ENCODE peak calls at places on chromosomes 3 and 15, in eight cellular contexts. One of them, this sample, is unnamed.

GRCh38 chr15:29613951-29614382 is 208.3 kb downstream of the TJP1 start:
- DNase-seq in neuronal stem cell: no peak
- DNase-seq in fibroblast of pulmonary artery: peak; percentile 44
- DNase-seq in kidney epithelial cell: no peak
- DNase-seq in fibroblast of lung: no peak
- DNase-seq in transverse colon: no peak
- DNase-seq in coronary artery: no peak
- DNase-seq in mesenchymal stem cell: no peak
- DNase-seq in this sample: no peak

GRCh38 chr15:101105059-101105851 is 146.6 kb downstream of the CHSY1 start:
- DNase-seq in kidney epithelial cell: no peak
- DNase-seq in mesenchymal stem cell: peak; percentile 62
- DNase-seq in fibroblast of lung: no peak
- DNase-seq in transverse colon: no peak
- DNase-seq in neuronal stem cell: no peak
- DNase-seq in fibroblast of pulmonary artery: no peak
- DNase-seq in coronary artery: no peak
- DNase-seq in this sample: no peak

GRCh38 chr3:56917740-56918568 is 116.2 kb upstream of the ARHGEF3 start:
- DNase-seq in transverse colon: peak; percentile 39
- DNase-seq in fibroblast of pulmonary artery: no peak
- DNase-seq in mesenchymal stem cell: no peak
- DNase-seq in fibroblast of lung: no peak
- DNase-seq in coronary artery: no peak
- DNase-seq in neuronal stem cell: no peak
- DNase-seq in kidney epithelial cell: no peak
- DNase-seq in this sample: no peak

GRCh38 chr3:143103633-143104032 is 15.9 kb upstream of the CHST2 start:
- DNase-seq in kidney epithelial cell: no peak
- DNase-seq in transverse colon: no peak
- DNase-seq in mesenchymal stem cell: no peak
- DNase-seq in fibroblast of lung: no peak
- DNase-seq in coronary artery: no peak
- DNase-seq in fibroblast of pulmonary artery: no peak
- DNase-seq in neuronal stem cell: no peak
- DNase-seq in this sample: no peak

GRCh38 chr3:186361612-186362408 is at the start of gene DGKG:
- DNase-seq in mesenchymal stem cell: no peak
- DNase-seq in transverse colon: peak; percentile 49
- DNase-seq in kidney epithelial cell: no peak
- DNase-seq in fibroblast of pulmonary artery: no peak
- DNase-seq in neuronal stem cell: peak; percentile 33
- DNase-seq in fibroblast of lung: no peak
- DNase-seq in coronary artery: peak; percentile 81
- DNase-seq in this sample: no peak

GRCh38 chr15:40852529-40852928 is 8.7 kb downstream of the SPINT1 start:
- DNase-seq in coronary artery: no peak
- DNase-seq in kidney epithelial cell: no peak
- DNase-seq in mesenchymal stem cell: no peak
- DNase-seq in fibroblast of pulmonary artery: no peak
- DNase-seq in transverse colon: peak; percentile 73
- DNase-seq in fibroblast of lung: no peak
- DNase-seq in neuronal stem cell: no peak
- DNase-seq in this sample: no peak

GRCh38 chr15:76340802-76341365 is 4.3 kb downstream of the ISL2 start:
- DNase-seq in fibroblast of lung: no peak
- DNase-seq in kidney epithelial cell: no peak
- DNase-seq in coronary artery: no peak
- DNase-seq in neuronal stem cell: no peak
- DNase-seq in fibroblast of pulmonary artery: no peak
- DNase-seq in mesenchymal stem cell: no peak
- DNase-seq in transverse colon: peak; percentile 62
- DNase-seq in this sample: no peak

GRCh38 chr3:42680256-42680655 is 5.1 kb upstream of the KLHL40 start:
- DNase-seq in coronary artery: no peak
- DNase-seq in neuronal stem cell: no peak
- DNase-seq in kidney epithelial cell: no peak
- DNase-seq in mesenchymal stem cell: no peak
- DNase-seq in transverse colon: no peak
- DNase-seq in fibroblast of lung: peak; percentile 31
- DNase-seq in fibroblast of pulmonary artery: no peak
- DNase-seq in this sample: no peak

GRCh38 chr15:80942746-80943565 is 46.7 kb downstream of the MESD start:
- DNase-seq in transverse colon: no peak
- DNase-seq in fibroblast of lung: no peak
- DNase-seq in mesenchymal stem cell: no peak
- DNase-seq in coronary artery: peak; percentile 56
- DNase-seq in fibroblast of pulmonary artery: no peak
- DNase-seq in neuronal stem cell: no peak
- DNase-seq in kidney epithelial cell: no peak
- DNase-seq in this sample: no peak

GRCh38 chr15:98873441-98874218 is 134.0 kb downstream of the PGPEP1L start:
- DNase-seq in coronary artery: no peak
- DNase-seq in mesenchymal stem cell: peak; percentile 84
- DNase-seq in kidney epithelial cell: no peak
- DNase-seq in fibroblast of pulmonary artery: peak; percentile 53
- DNase-seq in fibroblast of lung: peak; percentile 71
- DNase-seq in transverse colon: no peak
- DNase-seq in neuronal stem cell: no peak
- DNase-seq in this sample: no peak

GRCh38 chr3:72021531-72021930 is 236.6 kb upstream of the PROK2 start:
- DNase-seq in coronary artery: no peak
- DNase-seq in mesenchymal stem cell: no peak
- DNase-seq in transverse colon: no peak
- DNase-seq in neuronal stem cell: no peak
- DNase-seq in fibroblast of pulmonary artery: no peak
- DNase-seq in kidney epithelial cell: no peak
- DNase-seq in fibroblast of lung: no peak
- DNase-seq in this sample: no peak

GRCh38 chr3:71582612-71583568 is 638 bp downstream of the FOXP1 start:
- DNase-seq in mesenchymal stem cell: peak; percentile 51
- DNase-seq in fibroblast of pulmonary artery: no peak
- DNase-seq in coronary artery: peak; percentile 86
- DNase-seq in transverse colon: peak; percentile 85
- DNase-seq in neuronal stem cell: peak; percentile 80
- DNase-seq in fibroblast of lung: peak; percentile 35
- DNase-seq in kidney epithelial cell: no peak
- DNase-seq in this sample: no peak

GRCh38 chr15:92377083-92377789 is 16.4 kb upstream of the ST8SIA2 start:
- DNase-seq in coronary artery: no peak
- DNase-seq in fibroblast of lung: no peak
- DNase-seq in neuronal stem cell: no peak
- DNase-seq in mesenchymal stem cell: no peak
- DNase-seq in kidney epithelial cell: no peak
- DNase-seq in transverse colon: no peak
- DNase-seq in fibroblast of pulmonary artery: no peak
- DNase-seq in this sample: no peak

GRCh38 chr15:99021669-99022068 is 14.1 kb upstream of the PGPEP1L start:
- DNase-seq in neuronal stem cell: no peak
- DNase-seq in mesenchymal stem cell: no peak
- DNase-seq in transverse colon: no peak
- DNase-seq in fibroblast of lung: no peak
- DNase-seq in coronary artery: no peak
- DNase-seq in fibroblast of pulmonary artery: no peak
- DNase-seq in kidney epithelial cell: no peak
- DNase-seq in this sample: no peak

GRCh38 chr3:70383360-70383831 is 71.0 kb upstream of the MDFIC2 start:
- DNase-seq in transverse colon: no peak
- DNase-seq in kidney epithelial cell: no peak
- DNase-seq in fibroblast of lung: no peak
- DNase-seq in fibroblast of pulmonary artery: no peak
- DNase-seq in mesenchymal stem cell: no peak
- DNase-seq in coronary artery: no peak
- DNase-seq in neuronal stem cell: no peak
- DNase-seq in this sample: no peak

DNA sequence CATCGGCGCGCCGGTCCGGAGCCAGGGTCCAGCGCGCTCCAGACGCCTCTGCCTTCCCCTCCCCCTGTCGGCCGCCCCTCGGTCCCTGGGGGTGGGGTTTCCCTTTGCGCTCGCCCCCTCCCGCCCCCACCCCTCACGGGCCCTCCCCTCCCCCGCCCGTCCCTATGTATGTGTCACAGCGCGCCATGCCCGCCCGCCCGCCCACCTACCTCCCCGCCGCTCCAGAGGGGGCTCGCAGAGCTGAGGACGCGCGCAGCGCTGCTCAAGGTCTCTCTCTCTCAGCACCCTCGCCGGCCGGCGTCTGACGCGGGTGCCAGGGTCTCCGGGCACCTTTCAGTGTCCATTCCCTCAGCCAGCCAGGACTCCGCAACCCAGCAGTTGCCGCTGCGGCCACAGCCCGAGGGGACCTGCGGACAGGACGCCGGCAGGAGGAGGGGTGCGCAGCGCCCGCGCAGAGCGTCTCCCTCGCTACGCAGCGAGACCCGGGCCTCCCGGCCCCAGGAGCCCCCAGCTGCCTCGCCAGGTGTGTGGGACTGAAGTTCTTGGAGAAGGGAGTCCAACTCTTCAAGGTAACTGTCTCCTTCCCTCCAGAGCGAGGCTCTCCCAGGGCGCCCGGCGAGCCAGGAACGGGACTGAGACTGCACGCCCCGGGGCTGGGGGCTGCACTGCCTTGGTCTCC is at the start of gene ACAN:
- DNase-seq in fibroblast of lung: no peak
- DNase-seq in fibroblast of pulmonary artery: no peak
- DNase-seq in kidney epithelial cell: no peak
- DNase-seq in neuronal stem cell: peak; percentile 57
- DNase-seq in transverse colon: no peak
- DNase-seq in coronary artery: no peak
- DNase-seq in mesenchymal stem cell: no peak
- DNase-seq in this sample: no peak
- H3K4me3 ChIP-seq in fibroblast of lung: peak within 1 kb of the TSS; percentile 32
- H3K4me3 ChIP-seq in fibroblast of pulmonary artery: no peak within 1 kb of the TSS
- H3K4me3 ChIP-seq in kidney epithelial cell: no peak within 1 kb of the TSS
- H3K4me3 ChIP-seq in neuronal stem cell: peak within 1 kb of the TSS; percentile 87
- H3K4me3 ChIP-seq in transverse colon: peak within 1 kb of the TSS; percentile 18
- H3K4me3 ChIP-seq in coronary artery: peak within 1 kb of the TSS; percentile 77
- H3K4me3 ChIP-seq in mesenchymal stem cell: no peak within 1 kb of the TSS
- H3K4me3 ChIP-seq in this sample: peak within 1 kb of the TSS; percentile 70

DNA sequence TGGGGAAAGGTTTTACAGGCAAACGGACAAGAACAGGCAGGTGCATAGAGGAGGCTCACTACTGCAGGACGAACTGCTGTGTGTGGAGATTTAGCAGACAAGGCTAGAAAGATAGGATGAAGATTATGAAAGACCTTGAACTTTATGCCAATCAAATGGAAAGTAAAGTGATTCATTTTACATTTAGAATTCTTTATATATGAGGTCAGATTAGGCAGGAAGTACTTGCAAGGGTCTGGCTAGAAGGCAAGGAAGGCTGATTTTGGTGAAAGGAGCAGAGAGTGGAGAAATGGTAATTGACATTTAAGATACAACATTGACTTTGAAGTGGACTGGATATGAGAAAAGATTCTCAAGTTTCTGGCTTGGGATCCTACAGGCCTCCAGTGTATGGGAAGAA is 33.6 kb downstream of the PLSCR4 start:
- DNase-seq in mesenchymal stem cell: no peak
- DNase-seq in transverse colon: no peak
- DNase-seq in fibroblast of pulmonary artery: no peak
- DNase-seq in coronary artery: no peak
- DNase-seq in neuronal stem cell: no peak
- DNase-seq in fibroblast of lung: no peak
- DNase-seq in kidney epithelial cell: no peak
- DNase-seq in this sample: no peak
- H3K4me3 ChIP-seq in mesenchymal stem cell: no peak overlapping the region
- H3K4me3 ChIP-seq in transverse colon: no peak overlapping the region
- H3K4me3 ChIP-seq in fibroblast of pulmonary artery: no peak overlapping the region
- H3K4me3 ChIP-seq in coronary artery: no peak overlapping the region
- H3K4me3 ChIP-seq in neuronal stem cell: no peak overlapping the region
- H3K4me3 ChIP-seq in fibroblast of lung: no peak overlapping the region
- H3K4me3 ChIP-seq in kidney epithelial cell: no peak overlapping the region
- H3K4me3 ChIP-seq in this sample: no peak overlapping the region

DNA sequence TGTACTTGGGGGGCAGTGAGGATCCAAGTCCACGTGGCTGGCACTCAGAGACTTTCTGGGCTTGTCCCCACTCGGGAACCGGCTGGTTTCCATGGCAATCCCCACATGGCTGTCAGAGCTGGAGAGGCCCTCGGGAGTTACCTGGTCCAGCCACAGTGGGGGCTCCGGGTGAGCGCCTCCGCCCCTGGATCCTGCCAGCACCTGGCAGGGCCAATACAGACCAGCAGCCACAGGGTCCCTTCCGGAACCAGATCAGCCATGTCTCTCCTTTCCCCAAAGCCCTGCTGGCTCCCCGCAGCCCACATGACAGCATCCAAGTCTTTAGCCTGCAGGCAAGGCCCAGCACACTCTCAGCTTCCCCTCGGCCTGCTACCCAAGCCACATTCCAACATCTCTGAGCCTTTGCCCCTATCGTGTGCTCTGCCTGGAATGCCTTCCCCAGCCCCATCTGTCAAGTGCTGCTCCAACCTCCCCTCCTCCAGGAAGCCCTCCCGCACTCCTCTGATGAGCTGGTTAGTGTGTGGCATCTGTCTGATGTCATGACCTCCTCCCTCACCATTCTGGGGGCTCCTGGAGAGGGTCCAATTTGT is 8.6 kb downstream of the PLXND1 start:
- DNase-seq in kidney epithelial cell: no peak
- DNase-seq in fibroblast of pulmonary artery: no peak
- DNase-seq in neuronal stem cell: no peak
- DNase-seq in coronary artery: no peak
- DNase-seq in mesenchymal stem cell: peak; percentile 70
- DNase-seq in fibroblast of lung: peak; percentile 27
- DNase-seq in transverse colon: no peak
- DNase-seq in this sample: no peak
- H3K4me3 ChIP-seq in kidney epithelial cell: no peak overlapping the region
- H3K4me3 ChIP-seq in fibroblast of pulmonary artery: no peak overlapping the region
- H3K4me3 ChIP-seq in neuronal stem cell: no peak overlapping the region
- H3K4me3 ChIP-seq in coronary artery: peak overlapping the region; percentile 64
- H3K4me3 ChIP-seq in mesenchymal stem cell: no peak overlapping the region
- H3K4me3 ChIP-seq in fibroblast of lung: no peak overlapping the region
- H3K4me3 ChIP-seq in transverse colon: no peak overlapping the region
- H3K4me3 ChIP-seq in this sample: no peak overlapping the region

GRCh38 chr15:87707581-87708130 is 548.9 kb downstream of the NTRK3 start:
- DNase-seq in fibroblast of pulmonary artery: peak; percentile 3
- DNase-seq in neuronal stem cell: no peak
- DNase-seq in fibroblast of lung: no peak
- DNase-seq in coronary artery: peak; percentile 33
- DNase-seq in kidney epithelial cell: no peak
- DNase-seq in mesenchymal stem cell: no peak
- DNase-seq in transverse colon: no peak
- DNase-seq in this sample: no peak

GRCh38 chr15:87706001-87706400 is 550.5 kb downstream of the NTRK3 start:
- DNase-seq in fibroblast of pulmonary artery: no peak
- DNase-seq in neuronal stem cell: no peak
- DNase-seq in coronary artery: no peak
- DNase-seq in kidney epithelial cell: no peak
- DNase-seq in mesenchymal stem cell: no peak
- DNase-seq in fibroblast of lung: no peak
- DNase-seq in transverse colon: no peak
- DNase-seq in this sample: no peak

GRCh38 chr15:87710406-87710805 is 546.1 kb downstream of the NTRK3 start:
- DNase-seq in coronary artery: peak; percentile 24
- DNase-seq in fibroblast of lung: peak; percentile 58
- DNase-seq in kidney epithelial cell: no peak
- DNase-seq in mesenchymal stem cell: peak; percentile 64
- DNase-seq in transverse colon: peak; percentile 8
- DNase-seq in fibroblast of pulmonary artery: peak; percentile 24
- DNase-seq in neuronal stem cell: no peak
- DNase-seq in this sample: no peak

GRCh38 chr15:87704276-87704675 is 552.3 kb downstream of the NTRK3 start:
- DNase-seq in transverse colon: no peak
- DNase-seq in fibroblast of pulmonary artery: no peak
- DNase-seq in fibroblast of lung: no peak
- DNase-seq in mesenchymal stem cell: no peak
- DNase-seq in neuronal stem cell: no peak
- DNase-seq in kidney epithelial cell: no peak
- DNase-seq in coronary artery: no peak
- DNase-seq in this sample: no peak

GRCh38 chr15:87707076-87707475 is 549.5 kb downstream of the NTRK3 start:
- DNase-seq in mesenchymal stem cell: no peak
- DNase-seq in transverse colon: no peak
- DNase-seq in kidney epithelial cell: no peak
- DNase-seq in coronary artery: peak; percentile 22
- DNase-seq in fibroblast of pulmonary artery: no peak
- DNase-seq in neuronal stem cell: no peak
- DNase-seq in fibroblast of lung: no peak
- DNase-seq in this sample: no peak
- H3K4me3 ChIP-seq in mesenchymal stem cell: no peak overlapping the region
- H3K4me3 ChIP-seq in transverse colon: no peak overlapping the region
- H3K4me3 ChIP-seq in kidney epithelial cell: no peak overlapping the region
- H3K4me3 ChIP-seq in coronary artery: no peak overlapping the region
- H3K4me3 ChIP-seq in fibroblast of pulmonary artery: no peak overlapping the region
- H3K4me3 ChIP-seq in neuronal stem cell: no peak overlapping the region
- H3K4me3 ChIP-seq in fibroblast of lung: no peak overlapping the region
- H3K4me3 ChIP-seq in this sample: no peak overlapping the region